ENCODE peak calls at places on chromosomes 12 and 14, in five cellular contexts. K is AG04449, S is mesothelial cell of epicardium, Q is tibial nerve, D is nephron progenitor cell. I is an unnamed sample.

GRCh38 chr12:48143898-48144297 is 13.4 kb downstream of the ASB8 start:
- DNase-seq in S (no peak), D (no peak), Q (no peak), K (no peak), I (no peak)

GRCh38 chr12:28303192-28303591 is 112.9 kb downstream of the CCDC91 start:
- DNase-seq in K (no peak), D (no peak), Q (no peak), S (no peak), I (no peak)

GRCh38 chr14:94391284-94391914 is 3.0 kb upstream of the SERPINA1 start:
- DNase-seq in S (no peak), Q (no peak), K (no peak), D (no peak), I (no peak)

GRCh38 chr14:93712838-93713724 is 75.2 kb downstream of the PRIMA1 start:
- DNase-seq in Q (no peak), S (no peak), K (no peak), D (no peak), I (no peak)

GRCh38 chr12:31226639-31227038 is 99.3 kb downstream of the SINHCAF start:
- DNase-seq in K (no peak), Q (no peak), S (no peak), D (no peak), I (no peak)

GRCh38 chr14:95211721-95212504 is 54.6 kb upstream of the DICER1 start:
- DNase-seq in D (no peak), S (no peak), K (no peak), Q (no peak), I (no peak)

GRCh38 chr14:85416771-85417170 is 113.2 kb upstream of the FLRT2 start:
- DNase-seq in D (no peak), Q (no peak), K (no peak), S (no peak), I (no peak)

GRCh38 chr12:87953257-87953860 is 75.8 kb downstream of the C12orf50 start:
- DNase-seq in S (no peak), Q (no peak), D (peak; percentile 26), K (peak; percentile 24), I (no peak)

GRCh38 chr14:63701614-63702291 is 26.1 kb downstream of the SGPP1 start:
- DNase-seq in D (no peak), K (no peak), Q (no peak), S (no peak), I (no peak)

GRCh38 chr12:94498073-94498472 is 38.4 kb upstream of the CEP83 start:
- DNase-seq in Q (no peak), S (no peak), K (no peak), D (no peak), I (no peak)

GRCh38 chr12:46354799-46355194 is 17.8 kb downstream of the SLC38A2 start:
- DNase-seq in D (no peak), K (no peak), Q (no peak), S (no peak), I (no peak)

GRCh38 chr12:109630107-109630506 is 56.5 kb downstream of the MVK start:
- DNase-seq in K (no peak), Q (no peak), D (no peak), S (no peak), I (no peak)

GRCh38 chr12:52581481-52581880 is 7.8 kb upstream of the KRT74 start:
- DNase-seq in K (peak; percentile 7), D (no peak), S (no peak), Q (no peak), I (no peak)

GRCh38 chr12:5434647-5434968 is 2.7 kb downstream of the NTF3 start:
- DNase-seq in Q (no peak), D (no peak), S (no peak), K (no peak), I (no peak)

GRCh38 chr14:77068515-77069200 is 29.4 kb upstream of the CIPC start:
- DNase-seq in Q (no peak), D (no peak), K (no peak), S (no peak), I (no peak)
- TF ChIP-seq CTCF in Q (no peak), D (no peak), K (no peak), S (no peak), I (no peak)

GRCh38 chr12:123916729-123917128 is 55.9 kb downstream of the CCDC92 start:
- DNase-seq in Q (no peak), S (no peak), D (no peak), K (no peak), I (no peak)
- TF ChIP-seq CTCF in Q (no peak), S (no peak), D (no peak), K (no peak), I (no peak)

GRCh38 chr12:104957388-104958008 is 592 bp downstream of the SLC41A2 start:
- DNase-seq in S (no peak), K (no peak), Q (no peak), D (no peak), I (no peak)

GRCh38 chr12:104960464-104960863 is 2.4 kb upstream of the SLC41A2 start:
- DNase-seq in D (no peak), K (no peak), S (no peak), Q (no peak), I (no peak)

GRCh38 chr12:104958946-104959841 is 1.1 kb upstream of the SLC41A2 start:
- DNase-seq in K (no peak), D (peak; percentile 10), S (no peak), Q (no peak), I (no peak)

GRCh38 chr12:104956870-104957301 is 1.2 kb downstream of the SLC41A2 start:
- DNase-seq in K (no peak), D (no peak), Q (no peak), S (no peak), I (no peak)

DNA sequence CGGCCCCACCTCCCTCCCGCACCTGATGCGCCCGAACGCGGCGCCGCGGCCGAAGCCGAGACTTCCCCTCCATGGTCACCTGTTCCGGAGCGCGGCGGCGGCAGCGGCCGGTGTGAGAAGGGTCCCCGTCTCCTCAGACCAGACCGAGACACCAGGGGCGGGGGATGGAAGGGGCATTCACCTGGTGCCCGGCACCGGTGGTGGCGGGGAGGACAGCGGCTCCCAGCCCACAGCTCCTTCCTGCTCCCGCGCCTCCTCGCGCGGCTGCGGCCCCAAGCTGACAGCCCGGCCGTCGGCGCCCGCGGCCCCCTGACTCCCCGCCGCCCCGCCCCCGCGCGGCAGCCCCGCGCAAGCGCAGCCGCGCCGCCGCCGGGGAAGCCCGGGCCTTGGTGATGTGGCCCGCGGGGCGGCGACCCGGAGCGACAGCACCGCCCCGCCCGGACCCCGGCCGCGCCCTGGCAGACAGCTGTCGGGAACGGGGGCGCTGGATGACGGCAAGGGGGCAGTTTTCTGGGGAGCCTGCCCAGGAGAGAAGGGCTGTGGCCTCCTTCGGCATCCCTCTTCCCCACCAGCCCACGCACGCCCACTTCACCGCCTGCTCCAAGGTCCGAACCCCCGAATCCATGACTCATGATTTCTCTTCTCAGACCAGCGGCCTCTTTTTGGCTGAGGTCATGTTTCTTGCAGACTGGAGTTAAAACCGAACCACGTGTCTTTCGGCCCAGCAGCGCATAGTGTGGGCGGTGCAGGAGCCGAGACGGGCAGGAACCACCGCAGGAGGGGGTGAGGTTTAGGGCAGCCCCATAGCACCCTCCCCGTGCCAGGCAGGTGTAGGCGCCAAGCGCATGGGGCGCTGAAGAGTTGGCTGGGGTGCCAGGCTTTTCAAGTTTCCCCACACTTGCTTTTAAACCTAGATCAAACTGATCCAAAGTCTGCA is at the start of gene SLC41A2:
- DNase-seq in K (peak; percentile 36), D (peak; percentile 84), S (peak; percentile 64), Q (peak; percentile 45), I (peak; percentile 72)
- TF ChIP-seq CTCF in K (no peak), D (no peak), S (peak; percentile 22), Q (peak; percentile 48), I (no peak)

GRCh38 chr12:54631988-54632728 is 2.5 kb downstream of the LACRT start:
- DNase-seq in K (no peak), Q (no peak), S (no peak), D (no peak), I (no peak)
- TF ChIP-seq CTCF in K (no peak), Q (no peak), S (no peak), D (no peak), I (peak; percentile 17)

DNA sequence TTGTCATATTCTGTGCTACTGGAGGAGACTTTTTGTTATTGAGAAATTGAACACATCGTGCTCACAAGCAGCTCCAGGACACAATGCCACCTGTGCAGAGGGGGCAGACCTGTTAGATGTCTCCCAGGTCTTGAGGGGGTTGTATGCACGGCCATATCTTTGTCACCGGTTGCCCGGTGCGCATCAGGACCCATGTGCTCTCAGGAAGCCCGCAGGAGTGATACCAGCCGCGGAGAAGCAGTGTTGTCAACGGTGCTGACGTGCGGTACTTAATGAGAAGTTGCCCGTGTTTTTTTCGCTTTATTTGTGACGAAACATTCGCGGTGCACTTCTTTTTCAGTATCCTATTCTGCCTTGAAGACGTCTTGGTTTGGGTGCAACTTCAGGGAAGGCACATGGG is 128.2 kb upstream of the RTL1 start:
- DNase-seq in Q (no peak), S (no peak), D (no peak), K (no peak), I (no peak)
- TF ChIP-seq CTCF in Q (no peak), S (no peak), D (no peak), K (no peak), I (no peak)

GRCh38 chr12:26126340-26127284 is 1.8 kb upstream of the BHLHE41 start:
- DNase-seq in Q (peak; percentile 76), K (no peak), S (peak; percentile 74), D (peak; percentile 84), I (peak; percentile 82)
- TF ChIP-seq CTCF in Q (no peak), K (no peak), S (no peak), D (no peak), I (no peak)

GRCh38 chr12:43942379-43942778 is 106.5 kb downstream of the TMEM117 start:
- DNase-seq in D (no peak), K (no peak), Q (no peak), S (no peak), I (no peak)

DNA sequence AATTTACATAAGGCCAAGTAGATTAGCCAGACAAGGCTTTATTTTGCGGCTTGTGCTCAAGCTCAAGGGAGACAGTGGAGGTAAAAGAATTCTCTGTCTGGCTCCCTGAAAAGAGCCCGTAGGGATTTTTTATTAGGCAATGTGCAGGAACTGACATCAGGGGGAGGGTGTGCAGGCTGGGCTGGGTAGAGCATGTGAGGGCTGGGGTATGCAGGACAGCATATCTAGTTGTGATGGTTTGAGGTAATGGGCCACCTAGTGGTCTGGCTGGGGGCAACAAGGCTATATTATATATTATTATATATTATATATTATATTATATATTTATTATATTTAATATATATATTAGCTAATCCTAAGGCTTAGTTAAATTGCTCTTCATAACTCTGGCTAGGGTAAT is 102.1 kb downstream of the TMEM117 start:
- DNase-seq in K (no peak), S (no peak), Q (no peak), D (no peak), I (no peak)
- TF ChIP-seq CTCF in K (no peak), S (peak; percentile 60), Q (no peak), D (no peak), I (peak; percentile 43)

DNA sequence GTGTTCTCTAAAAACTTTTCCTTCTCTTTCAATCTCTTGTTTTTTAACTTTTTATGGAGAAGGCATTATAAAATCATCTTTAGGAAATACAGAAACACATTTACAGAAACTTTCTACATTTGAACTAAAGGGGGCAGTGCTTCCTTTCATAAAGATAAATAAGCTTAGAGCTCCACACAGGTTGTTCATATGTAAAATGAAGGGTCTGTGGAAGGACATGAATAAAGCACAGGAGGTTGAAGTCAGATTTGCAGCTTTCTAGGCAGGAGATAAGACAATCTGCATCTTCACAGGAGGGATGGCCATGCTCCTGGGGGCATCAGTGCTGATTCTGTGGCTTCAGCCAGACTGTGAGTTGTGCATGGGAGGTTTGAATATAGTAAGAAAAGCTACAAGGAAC is 426.0 kb downstream of the DAD1 start:
- DNase-seq in K (no peak), S (no peak), D (no peak), Q (no peak), I (no peak)
- TF ChIP-seq CTCF in K (no peak), S (no peak), D (peak; percentile 7), Q (no peak), I (peak; percentile 46)